ENCODE peak calls at places on chromosomes 13 and 19, in five cellular contexts. M is IMR-90, Z is heart right ventricle, Q is keratinocyte, E is fibroblast of lung. A is an unnamed sample.
A peak's percentile ranks its signal among the peaks of the same experiment; 100 is the strongest.

GRCh38 chr19:17576758-17577532 is 21.5 kb downstream of the COLGALT1 start:
- DNase-seq in M (no peak), Z (no peak), Q (peak; percentile 53), E (peak; percentile 39), A (peak; percentile 60)

GRCh38 chr13:79973533-79973963 is 367.4 kb downstream of the SPRY2 start:
- DNase-seq in M (no peak), Z (peak; percentile 62), Q (no peak), E (no peak), A (peak; percentile 18)

GRCh38 chr19:2986951-2987491 is 9.7 kb downstream of the TLE6 start:
- DNase-seq in M (no peak), Z (no peak), Q (no peak), E (no peak), A (no peak)

GRCh38 chr19:47272448-47273312 is 2.0 kb upstream of the INAFM1 start:
- DNase-seq in M (no peak), Z (peak; percentile 55), Q (no peak), E (peak; percentile 32), A (peak; percentile 37)

GRCh38 chr19:34313188-34313587 is 51.8 kb upstream of the GPI start:
- DNase-seq in M (peak; percentile 84), Z (peak; percentile 25), Q (peak; percentile 32), E (peak; percentile 52), A (no peak)

GRCh38 chr19:4061178-4061682 is 5.5 kb downstream of the ZBTB7A start:
- DNase-seq in M (no peak), Z (peak; percentile 72), Q (no peak), E (no peak), A (peak; percentile 65)

GRCh38 chr13:40550130-40550529 is 116.3 kb downstream of the FOXO1 start:
- DNase-seq in M (no peak), Z (no peak), Q (no peak), E (peak; percentile 58), A (no peak)

GRCh38 chr19:14337510-14337909 is 43.7 kb upstream of the ADGRE5 start:
- DNase-seq in M (no peak), Z (no peak), Q (no peak), E (no peak), A (peak; percentile 43)

GRCh38 chr13:52002361-52002760 is 8.9 kb downstream of the ATP7B start:
- DNase-seq in M (no peak), Z (no peak), Q (no peak), E (no peak), A (no peak)

GRCh38 chr19:48815870-48816501 is 5.2 kb upstream of the BCAT2 start:
- DNase-seq in M (peak; percentile 43), Z (no peak), Q (no peak), E (no peak), A (peak; percentile 43)

GRCh38 chr13:67632590-67632989 is 402.5 kb upstream of the PCDH9 start:
- DNase-seq in M (peak; percentile 16), Z (no peak), Q (no peak), E (peak; percentile 49), A (no peak)

GRCh38 chr19:30696514-30696913 is 324.3 kb downstream of the ZNF536 start:
- DNase-seq in M (peak; percentile 9), Z (no peak), Q (no peak), E (peak; percentile 39), A (no peak)

GRCh38 chr13:40480012-40480914 is 186.2 kb downstream of the FOXO1 start:
- DNase-seq in M (no peak), Z (no peak), Q (no peak), E (no peak), A (no peak)

GRCh38 chr19:11964858-11965645 is at the start of gene ZNF763:
- DNase-seq in M (peak; percentile 75), Z (peak; percentile 95), Q (no peak), E (peak; percentile 81), A (peak; percentile 98)

GRCh38 chr19:41960973-41961372 is 1.9 kb upstream of the RABAC1 start:
- DNase-seq in M (no peak), Z (no peak), Q (no peak), E (no peak), A (no peak)

GRCh38 chr19:42053037-42053935 is 16.7 kb downstream of the GRIK5 start:
- DNase-seq in M (no peak), Z (no peak), Q (no peak), E (no peak), A (no peak)

GRCh38 chr13:51585696-51586095 is 1.4 kb downstream of the WDFY2 start:
- DNase-seq in M (peak; percentile 62), Z (no peak), Q (no peak), E (no peak), A (no peak)

GRCh38 chr19:31154021-31154420 is 195.2 kb downstream of the TSHZ3 start:
- DNase-seq in M (peak; percentile 4), Z (no peak), Q (peak; percentile 99), E (no peak), A (no peak)

GRCh38 chr19:47518139-47518538 is 3.3 kb upstream of the NAPA start:
- DNase-seq in M (no peak), Z (no peak), Q (no peak), E (no peak), A (no peak)

DNA sequence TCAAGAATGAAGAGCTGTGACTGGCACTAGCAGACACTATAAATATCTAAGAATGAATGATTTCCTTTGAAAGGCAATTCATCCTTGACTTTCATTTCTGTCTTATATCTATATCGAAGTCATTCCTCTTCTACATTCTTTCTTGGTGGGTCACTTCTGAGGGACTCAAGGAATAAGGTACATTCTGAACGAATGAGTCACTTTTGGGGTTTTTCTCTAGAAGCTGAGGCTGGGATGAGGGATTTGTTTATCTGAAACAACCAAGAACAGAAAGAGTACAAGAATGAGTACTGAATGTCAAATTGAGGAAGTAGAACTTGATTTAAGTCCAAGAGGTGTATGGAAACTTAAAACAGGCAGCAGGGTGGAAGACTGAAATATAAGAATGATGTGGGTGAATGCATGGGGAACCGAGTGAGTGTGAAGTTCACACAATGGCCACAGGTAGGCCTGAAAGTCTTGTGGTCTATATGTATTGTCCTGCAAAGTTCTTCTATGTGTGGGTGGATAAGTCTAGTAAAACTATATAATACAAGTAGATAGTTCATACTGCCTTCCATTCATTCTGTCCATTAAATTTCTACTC is 343.9 kb downstream of the OXGR1 start:
- DNase-seq in M (no peak), Z (no peak), Q (peak; percentile 40), E (peak; percentile 73), A (no peak)
- TF ChIP-seq CTCF in M (no peak), Z (no peak), Q (peak; percentile 28), E (no peak), A (no peak)

DNA sequence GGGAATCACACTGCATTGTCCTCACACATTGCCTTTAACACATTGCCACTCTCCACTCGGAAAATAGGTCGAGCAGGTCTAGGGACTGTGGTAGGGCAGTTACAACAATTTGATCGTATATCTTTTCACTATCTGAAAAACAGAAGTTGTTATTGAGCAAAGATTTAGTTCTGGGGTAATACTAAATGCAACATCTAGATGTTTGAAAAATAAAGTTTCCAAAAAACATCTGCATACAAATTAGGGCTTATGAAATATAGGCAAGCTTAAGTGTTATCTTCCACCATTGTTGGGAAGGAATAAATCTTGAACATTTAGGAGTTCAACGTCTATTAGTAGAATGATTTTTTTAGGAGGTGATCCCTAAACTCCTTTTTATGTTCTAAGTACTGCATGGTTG is 768 bp upstream of the HS6ST3 start:
- DNase-seq in M (no peak), Z (no peak), Q (no peak), E (no peak), A (no peak)
- H3K27me3 ChIP-seq in M (peaks cover 45% of the 10 kb centered on the region), Z (peaks cover 83% of the 10 kb centered on the region), Q (peaks cover 33% of the 10 kb centered on the region), E (peaks cover 38% of the 10 kb centered on the region), A (no peaks in the 10 kb centered on the region)

DNA sequence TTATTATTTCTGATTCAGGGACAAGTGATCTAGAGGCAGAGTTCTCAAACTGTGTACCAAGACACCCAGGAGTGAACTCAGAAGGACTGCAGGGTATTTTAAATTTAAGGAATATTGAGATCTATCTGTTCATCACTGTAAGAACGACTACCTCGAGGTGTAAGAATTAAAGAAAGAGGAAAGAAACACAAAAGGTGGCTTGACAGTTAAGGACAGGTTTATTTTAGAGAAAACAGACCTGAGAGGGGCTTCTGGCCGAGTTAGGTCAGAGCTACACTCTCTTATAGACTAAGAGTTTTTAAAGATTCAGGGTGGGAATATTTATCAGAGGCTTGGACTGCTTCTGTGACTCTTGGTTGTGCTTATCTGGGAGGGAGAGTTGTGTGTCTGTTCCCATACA is 12.6 kb upstream of the NLRP5 start:
- DNase-seq in M (no peak), Z (no peak), Q (no peak), E (no peak), A (no peak)
- H3K9me3 ChIP-seq in M (peaks cover 21% of the 10 kb centered on the region), Z (no peaks in the 10 kb centered on the region), Q (peaks cover 4% of the 10 kb centered on the region), E (no peaks in the 10 kb centered on the region), A (no peaks in the 10 kb centered on the region)

DNA sequence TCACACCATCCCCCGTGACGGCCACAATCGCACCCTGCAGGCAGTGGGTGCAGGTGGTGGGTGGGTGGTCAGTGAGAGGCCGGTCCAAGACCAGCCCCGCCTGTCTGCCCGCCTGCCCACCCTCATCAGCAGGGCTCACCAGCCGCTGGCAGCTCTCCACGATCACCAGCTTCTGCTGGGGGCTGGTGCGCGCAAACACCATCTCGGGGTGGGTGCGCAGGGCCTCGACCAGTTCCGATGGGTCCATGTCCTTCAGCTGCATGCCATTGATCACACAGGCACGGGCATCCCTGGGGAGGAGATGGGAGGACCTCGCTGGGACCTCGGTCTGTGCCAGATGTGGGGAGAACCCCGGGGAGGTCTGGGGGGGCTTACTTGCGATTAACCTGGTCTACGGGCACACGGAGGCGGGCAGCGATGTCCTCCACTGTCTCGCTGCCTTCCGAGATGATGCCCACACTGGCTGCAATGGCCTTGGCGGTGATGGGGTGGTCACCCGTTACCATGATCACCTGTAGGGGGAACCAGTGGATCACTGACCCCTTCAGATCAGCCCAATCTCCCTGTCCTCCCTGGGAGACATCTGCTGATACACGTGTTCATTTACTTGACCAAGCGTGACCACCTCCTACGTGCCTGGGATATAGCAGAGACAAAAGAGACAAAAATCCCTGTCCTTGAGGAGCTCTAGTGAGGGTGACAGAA is 8.0 kb downstream of the ATP4A start:
- DNase-seq in M (peak; percentile 35), Z (no peak), Q (no peak), E (peak; percentile 24), A (no peak)
- TF ChIP-seq CTCF in M (peak; percentile 39), Z (no peak), Q (no peak), E (no peak), A (no peak)

DNA sequence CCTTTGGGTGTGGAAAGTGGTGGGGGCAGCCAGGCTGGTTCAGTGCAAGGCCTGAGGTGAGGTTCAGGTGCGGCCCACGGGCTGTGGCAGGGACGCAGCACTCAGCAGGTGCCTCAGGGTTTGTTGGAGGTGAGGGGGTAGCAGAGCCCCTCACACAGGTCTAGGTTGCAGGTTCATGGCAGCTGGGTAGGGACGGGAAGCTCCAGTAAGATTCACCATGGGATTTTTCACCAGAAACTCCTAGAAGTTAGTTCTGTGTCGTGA is 14.0 kb downstream of the MCF2L start:
- DNase-seq in M (no peak), Z (no peak), Q (no peak), E (no peak), A (no peak)
- H3K27me3 ChIP-seq in M (peaks cover 79% of the 10 kb centered on the region), Z (no peaks in the 10 kb centered on the region), Q (peaks cover 8% of the 10 kb centered on the region), E (peaks cover 5% of the 10 kb centered on the region), A (no peaks in the 10 kb centered on the region)